ENCODE peak calls at places on chromosome 11, in ten cellular contexts. P is NCI-H1092; Z is activated naive CD4-positive, alpha-beta T cell; M is iris pigment epithelial cell; Q is B cell; J is lung; W is NCI-H774; V is activated B cell treated with CpG ODN at 0.5 μM for 24 hours; B is mesenchymal stem cell; G is NCI-H146. C is an unnamed sample.

GRCh38 chr11:129374993-129375721 is 491 bp upstream of the BARX2 start:
- DNase-seq in Q (peak), Z (no peak), G (peak), V (no peak), W (peak), J (no peak), P (no peak), M (peak), B (peak), C (no peak)

GRCh38 chr11:66218026-66218425 is 50.4 kb upstream of the RAB1B start:
- DNase-seq in V (no peak), Z (no peak), J (no peak), M (no peak), B (no peak), P (no peak), Q (no peak), W (peak), G (peak), C (no peak)

GRCh38 chr11:90135016-90135415 is 553 bp downstream of the NAALAD2 start:
- DNase-seq in M (peak), Q (no peak), G (no peak), V (no peak), Z (no peak), J (no peak), W (no peak), B (no peak), P (no peak), C (peak)

GRCh38 chr11:76035020-76035419 is 171.3 kb downstream of the WNT11 start:
- DNase-seq in J (no peak), M (no peak), Z (no peak), W (no peak), V (no peak), Q (no peak), B (no peak), P (no peak), G (no peak), C (no peak)

GRCh38 chr11:122879785-122880184 is 2.8 kb upstream of the JHY start:
- DNase-seq in B (no peak), M (no peak), W (peak), Z (no peak), G (no peak), V (no peak), Q (no peak), P (peak), J (no peak), C (no peak)

GRCh38 chr11:116114198-116114651 is 610.0 kb upstream of the CADM1 start:
- DNase-seq in P (no peak), M (no peak), Q (no peak), Z (no peak), W (no peak), J (no peak), V (no peak), B (no peak), G (no peak), C (no peak)

GRCh38 chr11:199782-200181 is 6.9 kb downstream of the SCGB1C1 start:
- DNase-seq in V (no peak), Q (no peak), M (no peak), B (no peak), W (no peak), G (no peak), Z (no peak), J (peak), P (no peak), C (no peak)

GRCh38 chr11:68321293-68322030 is 9.1 kb downstream of the LRP5 start:
- DNase-seq in W (no peak), Z (no peak), V (no peak), G (no peak), Q (no peak), P (no peak), J (no peak), B (no peak), M (no peak), C (peak)

GRCh38 chr11:11757871-11758270 is 83.9 kb upstream of the USP47 start:
- DNase-seq in Z (no peak), G (no peak), J (no peak), V (no peak), P (no peak), B (no peak), W (no peak), M (no peak), Q (no peak), C (no peak)

GRCh38 chr11:34288482-34288881 is 69.3 kb downstream of the ABTB2 start:
- DNase-seq in M (no peak), Q (no peak), V (no peak), Z (no peak), W (no peak), J (no peak), G (no peak), B (no peak), P (no peak), C (no peak)

GRCh38 chr11:26522912-26523610 is 49.0 kb downstream of the MUC15 start:
- DNase-seq in B (peak), G (peak), J (no peak), M (peak), W (no peak), P (no peak), Z (no peak), V (no peak), Q (no peak), C (peak)

GRCh38 chr11:35389897-35390462 is 29.4 kb downstream of the SLC1A2 start:
- DNase-seq in J (no peak), Z (no peak), Q (no peak), P (no peak), W (peak), M (no peak), B (no peak), G (no peak), V (no peak), C (no peak)

GRCh38 chr11:13019313-13019712 is 10.2 kb downstream of the RASSF10 start:
- DNase-seq in P (no peak), B (no peak), V (no peak), G (no peak), W (no peak), Q (no peak), J (no peak), M (no peak), Z (no peak), C (peak)

GRCh38 chr11:100574894-100575769 is 112.0 kb upstream of the ARHGAP42 start:
- DNase-seq in M (peak), V (no peak), G (peak), B (peak), W (peak), J (no peak), Q (no peak), P (no peak), Z (no peak), C (peak)

GRCh38 chr11:94997437-94997836 is 23.9 kb downstream of the KDM4D start:
- DNase-seq in M (no peak), J (no peak), V (no peak), Z (no peak), B (no peak), W (no peak), P (no peak), G (no peak), Q (no peak), C (no peak)

GRCh38 chr11:17921620-17922473 is 91.0 kb downstream of the SERGEF start:
- DNase-seq in V (no peak), B (peak), J (no peak), M (peak), W (no peak), Z (no peak), Q (no peak), P (no peak), G (no peak), C (peak)

GRCh38 chr11:9170450-9170849 is 79.1 kb upstream of the SCUBE2 start:
- DNase-seq in P (no peak), B (peak), V (no peak), M (peak), J (no peak), Z (no peak), G (no peak), Q (no peak), W (no peak), C (peak)

GRCh38 chr11:35541621-35542375 is 16.4 kb upstream of the PAMR1 start:
- DNase-seq in B (peak), M (peak), Z (no peak), P (no peak), Q (no peak), W (no peak), J (no peak), V (no peak), G (no peak), C (peak)

GRCh38 chr11:70547821-70548670 is 149.7 kb downstream of the CTTN start:
- DNase-seq in G (peak), Z (no peak), Q (no peak), J (no peak), B (no peak), P (no peak), W (no peak), V (no peak), M (no peak), C (no peak)

GRCh38 chr11:250740-251299 is 14.0 kb downstream of the PSMD13 start:
- DNase-seq in P (no peak), V (peak), Z (peak), Q (peak), M (peak), W (no peak), G (no peak), J (peak), B (peak), C (peak)

GRCh38 chr11:18775492-18776292 is 15.9 kb downstream of the PTPN5 start:
- DNase-seq in Z (peak), W (peak), G (peak), M (peak), J (peak), B (peak), Q (no peak), V (no peak), P (peak), C (peak)

GRCh38 chr11:131229221-131229620 is 141.2 kb upstream of the NTM start:
- DNase-seq in W (no peak), M (no peak), J (no peak), Z (no peak), P (no peak), V (no peak), B (no peak), Q (no peak), G (no peak), C (no peak)

GRCh38 chr11:58659404-58659803 is 36.9 kb downstream of the CNTF start:
- DNase-seq in G (no peak), P (no peak), Q (no peak), M (no peak), Z (no peak), V (no peak), J (no peak), B (no peak), W (no peak), C (peak)

GRCh38 chr11:127059286-127060200 is 59.0 kb upstream of the KIRREL3 start:
- DNase-seq in W (no peak), V (no peak), B (no peak), P (no peak), Q (no peak), G (peak), Z (no peak), M (no peak), J (no peak), C (no peak)

GRCh38 chr11:125433454-125434121 is 62.5 kb downstream of the FEZ1 start:
- DNase-seq in B (peak), V (no peak), Q (no peak), J (no peak), M (peak), W (peak), G (peak), Z (no peak), P (peak), C (peak)

GRCh38 chr11:57547854-57548377 is 10.5 kb downstream of the SMTNL1 start:
- DNase-seq in P (no peak), Q (peak), J (no peak), G (no peak), B (no peak), Z (no peak), V (peak), M (no peak), W (no peak), C (no peak)

GRCh38 chr11:132803436-132803835 is 728.9 kb downstream of the OPCML start:
- DNase-seq in M (no peak), Z (no peak), J (no peak), Q (no peak), B (no peak), P (no peak), V (no peak), G (no peak), W (no peak), C (no peak)

GRCh38 chr11:104105155-104105554 is 58.8 kb downstream of the PDGFD start:
- DNase-seq in P (no peak), V (no peak), G (no peak), B (no peak), J (no peak), Z (no peak), Q (no peak), W (no peak), M (peak), C (no peak)

GRCh38 chr11:1510928-1511327 is 24.3 kb upstream of the MOB2 start:
- DNase-seq in B (no peak), W (no peak), Z (no peak), J (no peak), V (no peak), G (no peak), Q (no peak), M (no peak), P (no peak), C (no peak)

GRCh38 chr11:6377902-6378694 is 12.2 kb upstream of the SMPD1 start:
- DNase-seq in Z (no peak), B (peak), G (peak), Q (no peak), M (no peak), W (no peak), P (no peak), J (no peak), V (no peak), C (no peak)

GRCh38 chr11:34405079-34405858 is 33.5 kb upstream of the CAT start:
- DNase-seq in Z (no peak), G (no peak), W (no peak), Q (no peak), P (no peak), M (peak), B (no peak), J (no peak), V (no peak), C (no peak)

GRCh38 chr11:15223318-15223717 is 108.6 kb downstream of the INSC start:
- DNase-seq in M (peak), Q (no peak), B (peak), Z (no peak), P (no peak), G (no peak), V (no peak), J (no peak), W (no peak), C (peak)

GRCh38 chr11:76592961-76593360 is 77.6 kb downstream of the LRRC32 start:
- DNase-seq in P (no peak), M (no peak), V (no peak), Z (no peak), G (peak), J (no peak), Q (no peak), W (peak), B (no peak), C (no peak)

GRCh38 chr11:28759311-28759710 is 651.1 kb downstream of the METTL15 start:
- DNase-seq in P (no peak), J (no peak), Z (no peak), G (no peak), B (peak), Q (no peak), M (peak), V (no peak), W (no peak), C (peak)

GRCh38 chr11:86610559-86611341 is 61.7 kb downstream of the ME3 start:
- DNase-seq in W (no peak), Q (no peak), P (no peak), G (no peak), Z (no peak), V (no peak), M (no peak), B (peak), J (no peak), C (no peak)

GRCh38 chr11:85517272-85517671 is 109.9 kb downstream of the DLG2 start:
- DNase-seq in Z (no peak), G (no peak), M (no peak), Q (no peak), V (no peak), P (no peak), B (no peak), W (no peak), J (no peak), C (no peak)

C was measured in renal cortical epithelial cell.